ENCODE peak calls at places on chromosomes 7 and 10, in four cellular contexts. S is stimulated activated CD8-positive, alpha-beta memory T cell treated with anti-CD3 and anti-CD28 coated beads, Interleukin-2, amount 100 ng/mL, for 48 hours; V is amniotic stem cell; Z is WTC11. B is an unnamed sample.

GRCh38 chr10:108393111-108393510 is 1228.6 kb upstream of the SORCS1 start:
- DNase-seq in S (no peak), V (no peak), Z (no peak), B (no peak)

GRCh38 chr7:139108256-139109187 is 998 bp downstream of the ZC3HAV1 start:
- DNase-seq in S (no peak), V (no peak), Z (peak; percentile 60), B (no peak)

GRCh38 chr7:96233528-96234154 is 88.3 kb downstream of the SLC25A13 start:
- DNase-seq in S (no peak), V (no peak), Z (no peak), B (no peak)

GRCh38 chr10:46106410-46107255 is 60.6 kb upstream of the MSMB start:
- DNase-seq in S (peak; percentile 42), V (no peak), Z (peak; percentile 75), B (no peak)

GRCh38 chr7:1692500-1693418 is 22.7 kb downstream of the ELFN1 start:
- DNase-seq in S (no peak), V (no peak), Z (no peak), B (no peak)

GRCh38 chr10:78937388-78937787 is 131.4 kb upstream of the ZMIZ1 start:
- DNase-seq in S (no peak), V (no peak), Z (no peak), B (no peak)

GRCh38 chr10:110774069-110775021 is 97.4 kb upstream of the PDCD4 start:
- DNase-seq in S (no peak), V (no peak), Z (no peak), B (peak; percentile 38)

GRCh38 chr7:140229591-140230516 is 53.1 kb upstream of the KDM7A start:
- DNase-seq in S (peak; percentile 36), V (no peak), Z (peak; percentile 65), B (no peak)

GRCh38 chr10:24824124-24824523 is 100.4 kb upstream of the ARHGAP21 start:
- DNase-seq in S (no peak), V (no peak), Z (no peak), B (no peak)